ENCODE peak calls at places on chromosome 22, in seven cellular contexts. U, E, A, Z, P, K and H are unnamed samples.

GRCh38 chr22:37815593-37815992 is 7.6 kb upstream of the GALR3 start:
- DNase-seq in U (no peak), E (no peak), A (no peak), Z (no peak), P (no peak), K (no peak), H (no peak)

GRCh38 chr22:28791841-28792490 is 8.4 kb downstream of the XBP1 start:
- DNase-seq in U (no peak), E (no peak), A (no peak), Z (no peak), P (no peak), K (no peak), H (no peak)

GRCh38 chr22:26161746-26162145 is 7.5 kb upstream of the SEZ6L start:
- DNase-seq in U (no peak), E (no peak), A (no peak), Z (no peak), P (no peak), K (no peak), H (no peak)

GRCh38 chr22:41576877-41577276 is 12.8 kb downstream of the PMM1 start:
- DNase-seq in U (no peak), E (no peak), A (peak), Z (peak), P (peak), K (peak), H (peak)

GRCh38 chr22:26444777-26445176 is 15.7 kb downstream of the ASPHD2 start:
- DNase-seq in U (no peak), E (no peak), A (no peak), Z (no peak), P (no peak), K (no peak), H (no peak)

GRCh38 chr22:46693634-46694422 is 44.2 kb downstream of the CERK start:
- DNase-seq in U (no peak), E (no peak), A (no peak), Z (no peak), P (no peak), K (no peak), H (no peak)

GRCh38 chr22:20111689-20112622 is 3.9 kb upstream of the RANBP1 start:
- DNase-seq in U (no peak), E (no peak), A (no peak), Z (no peak), P (no peak), K (no peak), H (no peak)

GRCh38 chr22:45671051-45671782 is 417 bp upstream of the ATXN10 start:
- DNase-seq in U (no peak), E (no peak), A (no peak), Z (no peak), P (peak), K (peak), H (no peak)

GRCh38 chr22:31857247-31857646 is 87.1 kb upstream of the YWHAH start:
- DNase-seq in U (no peak), E (no peak), A (no peak), Z (no peak), P (peak), K (no peak), H (no peak)

GRCh38 chr22:19179472-19180048 is 1.0 kb upstream of the SLC25A1 start:
- DNase-seq in U (no peak), E (peak), A (peak), Z (peak), P (peak), K (peak), H (peak)

GRCh38 chr22:50626856-50627451 is 998 bp downstream of the ARSA start:
- DNase-seq in U (no peak), E (no peak), A (no peak), Z (no peak), P (no peak), K (no peak), H (no peak)

GRCh38 chr22:45201678-45202332 is 38.1 kb downstream of the NUP50 start:
- DNase-seq in U (no peak), E (no peak), A (peak), Z (no peak), P (no peak), K (no peak), H (no peak)

GRCh38 chr22:24183321-24184031 is 2.2 kb downstream of the SUSD2 start:
- DNase-seq in U (no peak), E (no peak), A (no peak), Z (no peak), P (no peak), K (no peak), H (no peak)

GRCh38 chr22:32058656-32059280 is 15.7 kb downstream of the SLC5A1 start:
- DNase-seq in U (no peak), E (no peak), A (no peak), Z (no peak), P (no peak), K (no peak), H (no peak)

GRCh38 chr22:28942801-28943500 is 59.6 kb downstream of the ZNRF3 start:
- DNase-seq in U (no peak), E (no peak), A (no peak), Z (no peak), P (peak), K (no peak), H (no peak)

GRCh38 chr22:19845369-19845722 is 9.3 kb downstream of the GNB1L start:
- DNase-seq in U (no peak), E (no peak), A (peak), Z (no peak), P (no peak), K (no peak), H (no peak)

GRCh38 chr22:39907605-39908097 is 6.8 kb downstream of the GRAP2 start:
- DNase-seq in U (no peak), E (no peak), A (no peak), Z (no peak), P (no peak), K (no peak), H (no peak)

GRCh38 chr22:23834830-23835772 is 3.7 kb downstream of the DERL3 start:
- DNase-seq in U (no peak), E (peak), A (no peak), Z (no peak), P (no peak), K (peak), H (no peak)

GRCh38 chr22:38260760-38261477 is 11.9 kb downstream of the TMEM184B start:
- DNase-seq in U (no peak), E (no peak), A (no peak), Z (no peak), P (peak), K (no peak), H (no peak)

GRCh38 chr22:44331881-44332714 is 19.3 kb upstream of the SHISAL1 start:
- DNase-seq in U (no peak), E (no peak), A (peak), Z (peak), P (peak), K (no peak), H (no peak)

GRCh38 chr22:39178206-39179111 is 26.0 kb upstream of the CBX7 start:
- DNase-seq in U (no peak), E (no peak), A (no peak), Z (peak), P (no peak), K (no peak), H (no peak)

GRCh38 chr22:28750471-28750881 is 8.6 kb downstream of the HSCB start:
- DNase-seq in U (no peak), E (no peak), A (peak), Z (peak), P (no peak), K (no peak), H (no peak)

GRCh38 chr22:31806751-31807150 is 52.9 kb downstream of the DEPDC5 start:
- DNase-seq in U (no peak), E (no peak), A (no peak), Z (no peak), P (no peak), K (no peak), H (no peak)

GRCh38 chr22:36398602-36399472 is 11.1 kb upstream of the MYH9 start:
- DNase-seq in U (no peak), E (no peak), A (peak), Z (peak), P (no peak), K (no peak), H (no peak)

GRCh38 chr22:46830001-46830715 is 67.7 kb downstream of the TBC1D22A start:
- DNase-seq in U (no peak), E (no peak), A (peak), Z (peak), P (no peak), K (peak), H (no peak)

GRCh38 chr22:46054091-46054877 is 77.3 kb upstream of the WNT7B start:
- DNase-seq in U (no peak), E (no peak), A (peak), Z (peak), P (no peak), K (peak), H (peak)

GRCh38 chr22:37177221-37177620 is 10.8 kb downstream of the C1QTNF6 start:
- DNase-seq in U (no peak), E (no peak), A (no peak), Z (no peak), P (no peak), K (no peak), H (no peak)

GRCh38 chr22:29167032-29167911 is 38.4 kb upstream of the EMID1 start:
- DNase-seq in U (no peak), E (no peak), A (peak), Z (no peak), P (no peak), K (no peak), H (peak)

GRCh38 chr22:19775496-19776325 is 15.1 kb downstream of the TBX1 start:
- DNase-seq in U (no peak), E (no peak), A (no peak), Z (no peak), P (no peak), K (no peak), H (no peak)

GRCh38 chr22:31973739-31974138 is 29.4 kb downstream of the YWHAH start:
- DNase-seq in U (no peak), E (no peak), A (peak), Z (no peak), P (no peak), K (no peak), H (no peak)

GRCh38 chr22:35887296-35887875 is 141.2 kb downstream of the RBFOX2 start:
- DNase-seq in U (no peak), E (no peak), A (no peak), Z (no peak), P (no peak), K (no peak), H (no peak)

GRCh38 chr22:42919199-42919598 is 62.1 kb upstream of the ARFGAP3 start:
- DNase-seq in U (no peak), E (no peak), A (peak), Z (no peak), P (no peak), K (peak), H (peak)

GRCh38 chr22:48635825-48636224 is 1191.8 kb downstream of the BRD1 start:
- DNase-seq in U (no peak), E (no peak), A (peak), Z (no peak), P (no peak), K (no peak), H (no peak)

GRCh38 chr22:25202290-25202921 is 2.7 kb downstream of the CRYBB3 start:
- DNase-seq in U (peak), E (peak), A (peak), Z (peak), P (peak), K (peak), H (peak)

GRCh38 chr22:46797355-46797754 is 34.9 kb downstream of the TBC1D22A start:
- DNase-seq in U (no peak), E (no peak), A (no peak), Z (peak), P (no peak), K (no peak), H (peak)

GRCh38 chr22:27987557-27987956 is 68.5 kb upstream of the PITPNB start:
- DNase-seq in U (no peak), E (no peak), A (peak), Z (peak), P (no peak), K (no peak), H (peak)

GRCh38 chr22:37577957-37578356 is 1.9 kb downstream of the LGALS2 start:
- DNase-seq in U (no peak), E (no peak), A (no peak), Z (no peak), P (no peak), K (no peak), H (no peak)